ENCODE peak calls at places on chromosomes 11 and 22, in four cellular contexts. Y is GM12878, S is HepG2, U is K562. Q is an unnamed sample.

GRCh38 chr11:57255618-57256017 is 18.6 kb upstream of the APLNR start:
- DNase-seq in Y (no peak), U (no peak), S (no peak), Q (no peak)

GRCh38 chr22:31344369-31345330 is 1.5 kb downstream of the PATZ1 start:
- DNase-seq in S (no peak), U (no peak), Y (no peak), Q (no peak)

GRCh38 chr11:78831571-78831970 is 256.9 kb upstream of the NARS2 start:
- DNase-seq in U (no peak), S (no peak), Y (no peak), Q (no peak)

GRCh38 chr22:22800716-22801115 is 86.9 kb upstream of the IGLL5 start:
- DNase-seq in Y (no peak), U (no peak), S (no peak), Q (no peak)

GRCh38 chr11:4983851-4984250 is 10.8 kb upstream of the OR51L1 start:
- DNase-seq in S (no peak), Y (no peak), U (no peak), Q (no peak)

GRCh38 chr11:89625171-89625570 is 84.9 kb upstream of the TRIM77 start:
- DNase-seq in S (no peak), U (peak; percentile 0), Y (no peak), Q (no peak)

GRCh38 chr11:68933605-68934320 is 30.1 kb downstream of the IGHMBP2 start:
- DNase-seq in Y (no peak), U (no peak), S (no peak), Q (no peak)

GRCh38 chr11:19242184-19242932 is 1.6 kb upstream of the E2F8 start:
- DNase-seq in U (no peak), S (no peak), Y (no peak), Q (no peak)

GRCh38 chr22:23178512-23179254 is 1.6 kb upstream of the BCR start:
- DNase-seq in U (peak; percentile 98), S (no peak), Y (no peak), Q (peak; percentile 87)

GRCh38 chr11:56932572-56933235 is 56.0 kb upstream of the OR5AK2 start:
- DNase-seq in Y (no peak), S (peak; percentile 3), U (peak; percentile 1), Q (no peak)

GRCh38 chr22:45991108-45991507 is 14.1 kb upstream of the WNT7B start:
- DNase-seq in U (no peak), S (no peak), Y (no peak), Q (no peak)

GRCh38 chr11:117983163-117983475 is 3.1 kb upstream of the IL10RA start:
- DNase-seq in S (no peak), U (no peak), Y (no peak), Q (no peak)

GRCh38 chr11:69654660-69655478 is 13.9 kb downstream of the CCND1 start:
- DNase-seq in U (no peak), S (peak; percentile 94), Y (no peak), Q (no peak)

GRCh38 chr11:48307760-48308386 is 1.9 kb downstream of the OR4S1 start:
- DNase-seq in S (peak; percentile 53), Y (no peak), U (peak; percentile 65), Q (peak; percentile 48)

GRCh38 chr22:31363885-31364284 is 17.7 kb upstream of the PATZ1 start:
- DNase-seq in Y (no peak), U (no peak), S (no peak), Q (peak; percentile 10)

GRCh38 chr22:36328635-36329216 is 59.0 kb downstream of the MYH9 start:
- DNase-seq in Y (peak; percentile 51), S (no peak), U (peak; percentile 60), Q (no peak)

GRCh38 chr11:28524098-28524497 is 415.9 kb downstream of the METTL15 start:
- DNase-seq in Y (no peak), S (no peak), U (no peak), Q (no peak)

GRCh38 chr22:30879398-30879797 is 89.2 kb downstream of the MORC2 start:
- DNase-seq in Y (no peak), S (no peak), U (no peak), Q (no peak)

GRCh38 chr11:66388746-66389386 is 17.3 kb upstream of the SLC29A2 start:
- DNase-seq in Y (no peak), U (peak; percentile 85), S (peak; percentile 78), Q (peak; percentile 61)

GRCh38 chr11:64544616-64545296 is 46.3 kb upstream of the SLC22A12 start:
- DNase-seq in Y (no peak), U (no peak), S (no peak), Q (no peak)

GRCh38 chr11:64543818-64544217 is 47.2 kb upstream of the SLC22A12 start:
- DNase-seq in S (no peak), Y (no peak), U (no peak), Q (no peak)

GRCh38 chr11:64546176-64546575 is 44.8 kb upstream of the SLC22A12 start:
- DNase-seq in Y (no peak), S (no peak), U (no peak), Q (no peak)

GRCh38 chr11:64546600-64546999 is 44.4 kb upstream of the SLC22A12 start:
- DNase-seq in S (no peak), Y (no peak), U (no peak), Q (no peak)

DNA sequence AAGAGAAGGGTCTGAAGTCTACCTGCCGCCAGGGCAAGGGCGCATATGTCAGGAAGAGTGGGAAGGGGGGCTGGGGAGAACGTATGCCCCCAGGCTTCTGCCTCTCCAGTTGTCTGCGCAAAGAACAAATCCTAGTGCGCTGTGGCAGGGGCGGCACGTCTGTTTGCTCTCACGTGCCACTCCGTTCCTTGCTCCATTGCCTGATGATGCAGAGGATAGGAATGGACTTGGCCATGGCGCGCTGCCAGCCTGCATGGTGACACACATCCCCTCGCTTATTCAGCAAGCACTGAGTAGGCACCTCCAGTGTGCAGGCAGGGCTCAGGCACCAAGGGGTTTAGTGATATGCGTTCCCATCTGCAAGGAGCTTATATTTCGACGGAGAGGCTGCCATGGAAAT is 45.4 kb upstream of the SLC22A12 start:
- DNase-seq in S (no peak), Y (no peak), U (no peak), Q (no peak)
- TF ChIP-seq TARDBP in S (no peak), Y (no peak), U (no peak), Q (no peak)

GRCh38 chr11:12508151-12508740 is 130.9 kb downstream of the PARVA start:
- DNase-seq in U (no peak), Y (no peak), S (no peak), Q (no peak)
- TF ChIP-seq TARDBP in U (no peak), Y (no peak), S (no peak), Q (no peak)

GRCh38 chr11:59040607-59041006 is 45.5 kb upstream of the GLYATL1B start:
- DNase-seq in S (no peak), U (no peak), Y (no peak), Q (no peak)
- TF ChIP-seq TARDBP in S (no peak), U (no peak), Y (no peak), Q (no peak)

GRCh38 chr11:100629671-100630070 is 57.4 kb upstream of the ARHGAP42 start:
- DNase-seq in U (peak; percentile 41), Y (no peak), S (no peak), Q (no peak)
- TF ChIP-seq TARDBP in U (no peak), Y (no peak), S (no peak), Q (no peak)

DNA sequence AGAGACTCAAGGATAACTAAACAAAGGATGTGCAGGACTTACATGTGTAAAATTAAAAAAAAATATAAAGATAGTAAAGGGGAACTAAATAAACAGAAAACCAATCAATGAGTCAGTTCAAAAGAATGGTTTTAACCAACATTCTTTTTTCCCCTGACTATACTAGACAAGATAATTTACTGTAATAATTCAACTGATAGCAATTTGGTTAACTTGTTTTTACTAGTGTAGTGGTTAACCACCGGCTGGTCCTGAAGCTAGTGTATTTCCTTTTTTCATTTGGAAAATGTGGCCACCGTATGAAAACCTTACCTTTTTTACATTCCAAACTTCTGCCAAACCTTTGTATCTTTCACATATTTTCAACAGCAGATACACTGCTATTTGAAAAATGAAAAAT is 123.1 kb downstream of the ARHGAP42 start:
- DNase-seq in S (no peak), Y (no peak), U (no peak), Q (no peak)
- TF ChIP-seq TARDBP in S (no peak), Y (no peak), U (no peak), Q (no peak)

GRCh38 chr11:130478204-130478701 is 29.8 kb downstream of the ADAMTS15 start:
- DNase-seq in U (no peak), S (no peak), Y (no peak), Q (no peak)
- TF ChIP-seq TARDBP in U (no peak), S (no peak), Y (no peak), Q (no peak)